ENCODE peak calls at places on chromosomes 1 and 21, in six cellular contexts. G, I, Z, X, N and B are unnamed samples. For H3K4me1, the result is how much of the 10 kb centered on the place peaks cover.

GRCh38 chr1:67226688-67227087 is 60.4 kb downstream of the IL23R start:
- DNase-seq in G (no peak), I (no peak), Z (no peak), X (no peak), N (no peak), B (no peak)

GRCh38 chr1:44237721-44238457 is 24.6 kb downstream of the DMAP1 start:
- DNase-seq in G (peak), I (peak), Z (no peak), X (no peak), N (peak), B (no peak)

GRCh38 chr1:112298558-112298957 is 97.5 kb upstream of the CTTNBP2NL start:
- DNase-seq in G (peak), I (no peak), Z (peak), X (peak), N (no peak), B (no peak)

GRCh38 chr1:53678948-53679825 is 59.8 kb downstream of the GLIS1 start:
- DNase-seq in G (no peak), I (no peak), Z (no peak), X (no peak), N (no peak), B (no peak)

GRCh38 chr1:36856126-36856525 is 178.2 kb downstream of the GRIK3 start:
- DNase-seq in G (no peak), I (no peak), Z (no peak), X (no peak), N (no peak), B (no peak)

GRCh38 chr21:44375686-44376320 is 22.4 kb downstream of the TRPM2 start:
- DNase-seq in G (no peak), I (no peak), Z (no peak), X (no peak), N (no peak), B (no peak)

GRCh38 chr1:115495603-115496002 is 146.2 kb upstream of the VANGL1 start:
- DNase-seq in G (no peak), I (no peak), Z (peak), X (no peak), N (no peak), B (no peak)

GRCh38 chr1:245285168-245285567 is 130.4 kb downstream of the KIF26B start:
- DNase-seq in G (no peak), I (no peak), Z (no peak), X (no peak), N (no peak), B (no peak)

GRCh38 chr21:46425566-46425965 is 33.1 kb upstream of the DIP2A start:
- DNase-seq in G (no peak), I (no peak), Z (no peak), X (no peak), N (peak), B (peak)

GRCh38 chr1:25253911-25254310 is 6.7 kb upstream of the RSRP1 start:
- DNase-seq in G (no peak), I (no peak), Z (peak), X (no peak), N (no peak), B (no peak)

GRCh38 chr1:209344146-209344545 is 239.4 kb upstream of the CAMK1G start:
- DNase-seq in G (no peak), I (no peak), Z (no peak), X (no peak), N (no peak), B (no peak)

GRCh38 chr21:29072873-29073221 is 601 bp downstream of the CCT8 start:
- DNase-seq in G (no peak), I (no peak), Z (peak), X (no peak), N (no peak), B (peak)

GRCh38 chr1:162832470-162832869 is 28.5 kb downstream of the CCDC190 start:
- DNase-seq in G (no peak), I (no peak), Z (no peak), X (no peak), N (no peak), B (no peak)

GRCh38 chr1:14910947-14911721 is 242.4 kb upstream of the TMEM51 start:
- DNase-seq in G (no peak), I (no peak), Z (no peak), X (no peak), N (no peak), B (no peak)
- H3K4me1 ChIP-seq in G (under half), I (under half), Z (under half), X (under half), N (under half), B (under half)

GRCh38 chr21:25568230-25568629 is 39.1 kb downstream of the MRPL39 start:
- DNase-seq in G (no peak), I (peak), Z (no peak), X (no peak), N (no peak), B (no peak)
- H3K4me3 ChIP-seq in G (no peak), I (no peak), Z (peak), X (no peak), N (no peak), B (no peak)

DNA sequence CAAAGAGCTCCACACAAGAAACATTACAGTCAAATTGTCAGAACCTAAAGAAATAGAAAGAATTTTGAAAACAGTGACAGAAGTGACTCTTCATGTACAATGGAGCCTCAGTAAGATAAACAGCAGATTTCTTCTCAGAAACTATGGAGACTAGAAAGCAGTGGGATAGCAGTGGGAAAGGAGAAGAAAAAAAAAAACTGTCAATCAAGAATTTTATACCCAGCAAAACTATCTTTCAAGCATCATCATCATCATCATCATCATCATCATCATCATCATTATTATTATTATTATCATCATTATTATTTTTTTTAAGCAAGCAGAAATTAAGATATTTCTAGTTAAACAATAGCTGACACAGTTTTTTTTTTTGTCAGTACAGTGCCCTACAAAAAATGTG is 24.2 kb downstream of the CEP170 start:
- DNase-seq in G (no peak), I (no peak), Z (peak), X (no peak), N (no peak), B (peak)
- H3K4me1 ChIP-seq in G (under half), I (under half), Z (under half), X (under half), N (under half), B (under half)

GRCh38 chr1:154870734-154871133 is 653 bp upstream of the KCNN3 start:
- DNase-seq in G (no peak), I (no peak), Z (no peak), X (no peak), N (no peak), B (no peak)

GRCh38 chr1:154870117-154870571 is at the start of gene KCNN3:
- DNase-seq in G (peak), I (peak), Z (peak), X (peak), N (peak), B (peak)

GRCh38 chr1:154871374-154871773 is 1.3 kb upstream of the KCNN3 start:
- DNase-seq in G (no peak), I (peak), Z (no peak), X (no peak), N (no peak), B (no peak)

GRCh38 chr1:154867841-154868610 is 2.1 kb downstream of the KCNN3 start:
- DNase-seq in G (no peak), I (no peak), Z (no peak), X (no peak), N (no peak), B (no peak)

GRCh38 chr1:154869351-154870116 is 547 bp downstream of the KCNN3 start:
- DNase-seq in G (no peak), I (peak), Z (no peak), X (peak), N (peak), B (no peak)
- H3K4me3 ChIP-seq in G (peak), I (peak), Z (peak), X (no peak), N (peak), B (no peak)

GRCh38 chr1:221719987-221720386 is 21.9 kb downstream of the DUSP10 start:
- DNase-seq in G (no peak), I (no peak), Z (no peak), X (no peak), N (no peak), B (no peak)
- H3K4me1 ChIP-seq in G (under half), I (under half), Z (half or more), X (under half), N (half or more), B (under half)

GRCh38 chr1:72280131-72280530 is 2.2 kb downstream of the NEGR1 start:
- DNase-seq in G (no peak), I (no peak), Z (no peak), X (no peak), N (no peak), B (no peak)

GRCh38 chr1:72280714-72281113 is 1.6 kb downstream of the NEGR1 start:
- DNase-seq in G (no peak), I (no peak), Z (peak), X (no peak), N (no peak), B (no peak)

GRCh38 chr1:72281637-72282270 is 585 bp downstream of the NEGR1 start:
- DNase-seq in G (peak), I (peak), Z (no peak), X (no peak), N (no peak), B (peak)

GRCh38 chr1:72282271-72282656 is at the start of gene NEGR1:
- DNase-seq in G (peak), I (peak), Z (peak), X (peak), N (peak), B (no peak)

GRCh38 chr1:72281144-72281543 is 1.2 kb downstream of the NEGR1 start:
- DNase-seq in G (no peak), I (no peak), Z (peak), X (no peak), N (no peak), B (no peak)
- H3K4me3 ChIP-seq in G (peak), I (peak), Z (peak), X (no peak), N (peak), B (no peak)